ENCODE peak calls at places on chromosomes 5 and 9, in five cellular contexts. F is NCI-H748 treated with DMSO at 0.1 percent for 48 hours, I is HCT116, J is WERI-Rb-1, A is amniotic stem cell. D is an unnamed sample.
A peak's percentile ranks its signal among the peaks of the same experiment; 100 is the strongest.

GRCh38 chr9:128913995-128914772 is 6.6 kb upstream of the PHYHD1 start:
- DNase-seq in F (no peak), I (no peak), J (no peak), A (no peak), D (peak; percentile 47)

GRCh38 chr5:111680737-111681413 is 76.1 kb downstream of the NREP start:
- DNase-seq in F (peak; percentile 97), I (peak; percentile 40), J (no peak), A (peak; percentile 87), D (no peak)

GRCh38 chr9:72843525-72844439 is 109.1 kb downstream of the ALDH1A1 start:
- DNase-seq in F (no peak), I (no peak), J (no peak), A (no peak), D (no peak)

GRCh38 chr5:137233726-137234125 is 265.4 kb downstream of the SPOCK1 start:
- DNase-seq in F (no peak), I (no peak), J (no peak), A (no peak), D (no peak)

GRCh38 chr9:97386733-97387503 is 25.0 kb upstream of the TDRD7 start:
- DNase-seq in F (peak; percentile 47), I (peak; percentile 22), J (peak; percentile 91), A (peak; percentile 51), D (peak; percentile 91)

GRCh38 chr5:4905674-4906528 is 234.2 kb upstream of the ADAMTS16 start:
- DNase-seq in F (no peak), I (no peak), J (no peak), A (no peak), D (peak; percentile 36)

GRCh38 chr9:133920471-133920870 is 71.7 kb downstream of the VAV2 start:
- DNase-seq in F (no peak), I (no peak), J (no peak), A (no peak), D (peak; percentile 50)

GRCh38 chr9:105007143-105007542 is 79.2 kb upstream of the ABCA1 start:
- DNase-seq in F (no peak), I (no peak), J (no peak), A (no peak), D (peak; percentile 57)

GRCh38 chr9:35232867-35233544 is 71.2 kb downstream of the UNC13B start:
- DNase-seq in F (no peak), I (no peak), J (no peak), A (no peak), D (no peak)

GRCh38 chr9:70418822-70419545 is 4.5 kb upstream of the KLF9 start:
- DNase-seq in F (peak; percentile 84), I (peak; percentile 80), J (peak; percentile 95), A (peak; percentile 89), D (peak; percentile 98)

GRCh38 chr5:152622628-152623027 is 217.5 kb upstream of the NMUR2 start:
- DNase-seq in F (no peak), I (no peak), J (no peak), A (no peak), D (no peak)

GRCh38 chr5:151570512-151571269 is 20.4 kb downstream of the FAT2 start:
- DNase-seq in F (no peak), I (peak; percentile 45), J (no peak), A (no peak), D (no peak)

GRCh38 chr9:27395484-27395921 is 98.6 kb upstream of the EQTN start:
- DNase-seq in F (no peak), I (no peak), J (no peak), A (no peak), D (no peak)

GRCh38 chr5:15598294-15598902 is 98.4 kb downstream of the FBXL7 start:
- DNase-seq in F (peak; percentile 11), I (no peak), J (peak; percentile 45), A (no peak), D (no peak)

GRCh38 chr9:114954986-114955623 is 24.7 kb upstream of the TNFSF8 start:
- DNase-seq in F (no peak), I (no peak), J (no peak), A (no peak), D (no peak)

GRCh38 chr5:157651623-157652376 is 438 bp downstream of the SOX30 start:
- DNase-seq in F (no peak), I (no peak), J (no peak), A (no peak), D (peak; percentile 94)

GRCh38 chr5:9361835-9362234 is 184.0 kb downstream of the SEMA5A start:
- DNase-seq in F (peak; percentile 90), I (peak; percentile 6), J (peak; percentile 82), A (no peak), D (no peak)

GRCh38 chr5:33423018-33423630 is 17.6 kb upstream of the TARS1 start:
- DNase-seq in F (peak; percentile 67), I (peak; percentile 23), J (no peak), A (peak; percentile 38), D (no peak)

GRCh38 chr5:59798862-59799667 is 94.5 kb downstream of the PDE4D start:
- DNase-seq in F (peak; percentile 71), I (no peak), J (no peak), A (no peak), D (no peak)

GRCh38 chr9:86342269-86342668 is 11.9 kb downstream of the TUT7 start:
- DNase-seq in F (no peak), I (no peak), J (no peak), A (no peak), D (no peak)

GRCh38 chr5:170537451-170538095 is 33.8 kb downstream of the KCNIP1 start:
- DNase-seq in F (no peak), I (no peak), J (no peak), A (no peak), D (no peak)

GRCh38 chr9:130707225-130707976 is 13.8 kb downstream of the EXOSC2 start:
- DNase-seq in F (peak; percentile 52), I (no peak), J (peak; percentile 81), A (peak; percentile 41), D (peak; percentile 53)

GRCh38 chr5:146697211-146697610 is 181.2 kb upstream of the GPR151 start:
- DNase-seq in F (no peak), I (no peak), J (no peak), A (no peak), D (no peak)

GRCh38 chr5:124628721-124629596 is 117.5 kb downstream of the ZNF608 start:
- DNase-seq in F (no peak), I (peak; percentile 89), J (no peak), A (peak; percentile 88), D (peak; percentile 64)

D was measured in left lung.